ENCODE peak calls at places on chromosomes 11 and 22, in eight cellular contexts. I, J, Z, L, Q, Y, D and P are unnamed samples.

GRCh38 chr22:30829901-30830550 is 135.4 kb downstream of the OSBP2 start:
- DNase-seq in I (no peak), J (no peak), Z (peak), L (peak), Q (no peak), Y (no peak), D (no peak), P (no peak)

GRCh38 chr22:44842417-44842816 is 90.0 kb downstream of the ARHGAP8 start:
- DNase-seq in I (no peak), J (no peak), Z (no peak), L (no peak), Q (no peak), Y (no peak), D (no peak), P (no peak)

GRCh38 chr22:38733329-38734202 is 22.2 kb downstream of the SUN2 start:
- DNase-seq in I (peak), J (no peak), Z (peak), L (no peak), Q (peak), Y (no peak), D (peak), P (no peak)

GRCh38 chr11:20511982-20512381 is 87.4 kb upstream of the SLC6A5 start:
- DNase-seq in I (no peak), J (no peak), Z (no peak), L (no peak), Q (no peak), Y (no peak), D (no peak), P (no peak)

GRCh38 chr11:34655335-34656008 is 34.6 kb downstream of the EHF start:
- DNase-seq in I (no peak), J (no peak), Z (peak), L (no peak), Q (no peak), Y (no peak), D (no peak), P (no peak)

GRCh38 chr11:121829159-121829643 is 286.8 kb downstream of the BLID start:
- DNase-seq in I (no peak), J (no peak), Z (peak), L (peak), Q (no peak), Y (no peak), D (no peak), P (no peak)

GRCh38 chr11:119295178-119295577 is 21.8 kb downstream of the MCAM start:
- DNase-seq in I (no peak), J (no peak), Z (peak), L (no peak), Q (no peak), Y (no peak), D (no peak), P (no peak)

GRCh38 chr22:43147821-43148220 is 3.5 kb upstream of the TSPO start:
- DNase-seq in I (no peak), J (no peak), Z (no peak), L (no peak), Q (no peak), Y (no peak), D (no peak), P (no peak)

GRCh38 chr11:81987829-81988472 is 745.7 kb downstream of the FAM181B start:
- DNase-seq in I (no peak), J (no peak), Z (peak), L (no peak), Q (peak), Y (no peak), D (no peak), P (no peak)

GRCh38 chr22:39349967-39350802 is at the start of gene SYNGR1:
- DNase-seq in I (no peak), J (no peak), Z (no peak), L (no peak), Q (peak), Y (peak), D (no peak), P (no peak)

GRCh38 chr11:19447150-19447566 is 206.4 kb upstream of the E2F8 start:
- DNase-seq in I (no peak), J (no peak), Z (no peak), L (no peak), Q (no peak), Y (no peak), D (no peak), P (no peak)

GRCh38 chr22:30609260-30610185 is 2.5 kb downstream of the TCN2 start:
- DNase-seq in I (no peak), J (no peak), Z (peak), L (no peak), Q (peak), Y (no peak), D (no peak), P (no peak)

GRCh38 chr11:61866231-61866957 is 25.0 kb downstream of the FADS3 start:
- DNase-seq in I (no peak), J (no peak), Z (no peak), L (no peak), Q (no peak), Y (no peak), D (no peak), P (no peak)

GRCh38 chr11:73931951-73932350 is 18.9 kb upstream of the DNAJB13 start:
- DNase-seq in I (no peak), J (no peak), Z (no peak), L (no peak), Q (no peak), Y (no peak), D (no peak), P (no peak)

GRCh38 chr11:108997826-108998225 is 333.0 kb downstream of the DDX10 start:
- DNase-seq in I (no peak), J (no peak), Z (no peak), L (no peak), Q (no peak), Y (no peak), D (no peak), P (no peak)

GRCh38 chr11:45097721-45098493 is 48.5 kb upstream of the PRDM11 start:
- DNase-seq in I (no peak), J (peak), Z (peak), L (no peak), Q (peak), Y (peak), D (no peak), P (no peak)

GRCh38 chr22:24066872-24067271 is 55.8 kb downstream of the CABIN1 start:
- DNase-seq in I (no peak), J (no peak), Z (no peak), L (no peak), Q (no peak), Y (no peak), D (no peak), P (no peak)

GRCh38 chr11:5282652-5283051 is 12.9 kb upstream of the HBE1 start:
- DNase-seq in I (no peak), J (no peak), Z (no peak), L (no peak), Q (no peak), Y (no peak), D (no peak), P (no peak)

GRCh38 chr11:61092280-61092766 is 10.0 kb upstream of the CD5 start:
- DNase-seq in I (no peak), J (no peak), Z (no peak), L (no peak), Q (peak), Y (no peak), D (no peak), P (no peak)

GRCh38 chr22:36457688-36458450 is 23.6 kb downstream of the TXN2 start:
- DNase-seq in I (no peak), J (no peak), Z (peak), L (no peak), Q (peak), Y (no peak), D (no peak), P (no peak)

GRCh38 chr11:112751312-112751711 is 209.9 kb upstream of the NCAM1 start:
- DNase-seq in I (no peak), J (no peak), Z (no peak), L (no peak), Q (no peak), Y (no peak), D (no peak), P (no peak)

GRCh38 chr22:34804588-34804987 is 261.4 kb upstream of the ISX start:
- DNase-seq in I (no peak), J (no peak), Z (no peak), L (no peak), Q (no peak), Y (no peak), D (no peak), P (no peak)

GRCh38 chr11:31815743-31816466 is 4.8 kb upstream of the PAX6 start:
- DNase-seq in I (no peak), J (no peak), Z (no peak), L (no peak), Q (no peak), Y (no peak), D (no peak), P (no peak)

GRCh38 chr22:29260031-29260560 is 7.7 kb downstream of the RHBDD3 start:
- DNase-seq in I (no peak), J (no peak), Z (no peak), L (no peak), Q (no peak), Y (no peak), D (no peak), P (no peak)

GRCh38 chr11:61134801-61135257 is 26.4 kb downstream of the VPS37C start:
- DNase-seq in I (no peak), J (no peak), Z (no peak), L (no peak), Q (no peak), Y (no peak), D (no peak), P (no peak)

GRCh38 chr11:2797741-2798361 is 87.7 kb downstream of the CDKN1C start:
- DNase-seq in I (no peak), J (no peak), Z (no peak), L (no peak), Q (no peak), Y (no peak), D (no peak), P (no peak)

GRCh38 chr22:49517211-49517610 is 310.5 kb downstream of the BRD1 start:
- DNase-seq in I (no peak), J (no peak), Z (no peak), L (no peak), Q (no peak), Y (no peak), D (no peak), P (no peak)

GRCh38 chr22:36192601-36193000 is 9.0 kb downstream of the APOL4 start:
- DNase-seq in I (no peak), J (no peak), Z (no peak), L (no peak), Q (no peak), Y (no peak), D (no peak), P (no peak)

GRCh38 chr22:46246178-46246577 is 3.9 kb downstream of the CDPF1 start:
- DNase-seq in I (no peak), J (no peak), Z (no peak), L (no peak), Q (no peak), Y (no peak), D (no peak), P (no peak)

GRCh38 chr11:65506770-65507485 is 8.1 kb downstream of the MALAT1 start:
- DNase-seq in I (no peak), J (no peak), Z (peak), L (peak), Q (no peak), Y (peak), D (no peak), P (no peak)

DNA sequence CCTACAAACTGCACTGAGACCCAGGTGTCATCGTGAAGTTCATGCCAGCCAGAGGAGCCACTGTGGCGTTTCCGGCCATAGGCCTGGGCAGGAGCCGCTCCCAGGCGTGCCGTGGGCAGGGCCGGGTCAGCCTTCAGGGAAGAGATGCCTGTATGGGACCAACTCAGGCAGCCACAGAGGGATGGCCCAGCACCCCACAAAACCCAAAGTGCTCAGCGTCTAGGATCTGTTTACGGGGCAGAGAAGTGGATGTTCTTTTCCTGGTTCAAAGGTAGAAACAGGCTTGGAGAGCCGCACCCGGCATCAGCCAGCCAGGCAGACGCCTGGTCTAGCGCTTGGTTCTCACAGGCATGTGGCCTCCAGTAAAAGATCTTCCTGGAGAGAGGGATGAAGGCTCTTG is 8.4 kb upstream of the BID start:
- DNase-seq in I (no peak), J (no peak), Z (no peak), L (no peak), Q (no peak), Y (no peak), D (no peak), P (no peak)
- H3K27ac ChIP-seq in I (no peak), J (no peak), Z (no peak), L (no peak), Q (no peak), Y (no peak), D (no peak), P (no peak)

GRCh38 chr22:37503850-37504249 is 15.4 kb downstream of the CARD10 start:
- DNase-seq in I (no peak), J (no peak), Z (no peak), L (no peak), Q (no peak), Y (no peak), D (no peak), P (no peak)
- H3K27ac ChIP-seq in I (no peak), J (no peak), Z (no peak), L (no peak), Q (peak), Y (no peak), D (peak), P (peak)

GRCh38 chr11:1746956-1747752 is 3.2 kb downstream of the IFITM10 start:
- DNase-seq in I (no peak), J (no peak), Z (no peak), L (no peak), Q (no peak), Y (no peak), D (no peak), P (no peak)
- H3K27ac ChIP-seq in I (no peak), J (no peak), Z (no peak), L (no peak), Q (no peak), Y (no peak), D (peak), P (no peak)

GRCh38 chr11:111414267-111414931 is 35.3 kb upstream of the POU2AF1 start:
- DNase-seq in I (no peak), J (no peak), Z (no peak), L (no peak), Q (no peak), Y (no peak), D (no peak), P (no peak)

GRCh38 chr11:111413849-111414248 is 34.8 kb upstream of the POU2AF1 start:
- DNase-seq in I (no peak), J (no peak), Z (no peak), L (no peak), Q (no peak), Y (no peak), D (no peak), P (no peak)

GRCh38 chr11:111411456-111411855 is 32.4 kb upstream of the POU2AF1 start:
- DNase-seq in I (no peak), J (no peak), Z (no peak), L (no peak), Q (no peak), Y (no peak), D (no peak), P (no peak)

GRCh38 chr11:111410951-111411350 is 31.9 kb upstream of the POU2AF1 start:
- DNase-seq in I (no peak), J (no peak), Z (no peak), L (no peak), Q (no peak), Y (no peak), D (no peak), P (no peak)

GRCh38 chr11:111412293-111412692 is 33.2 kb upstream of the POU2AF1 start:
- DNase-seq in I (no peak), J (no peak), Z (no peak), L (no peak), Q (no peak), Y (no peak), D (no peak), P (no peak)
- H3K27ac ChIP-seq in I (no peak), J (no peak), Z (no peak), L (no peak), Q (no peak), Y (no peak), D (no peak), P (no peak)

GRCh38 chr11:46543564-46543963 is 50.3 kb downstream of the AMBRA1 start:
- DNase-seq in I (no peak), J (no peak), Z (no peak), L (no peak), Q (no peak), Y (no peak), D (no peak), P (no peak)

GRCh38 chr11:46551261-46551660 is 42.6 kb downstream of the AMBRA1 start:
- DNase-seq in I (no peak), J (no peak), Z (no peak), L (no peak), Q (no peak), Y (no peak), D (no peak), P (no peak)

GRCh38 chr11:46541593-46542371 is 52.0 kb downstream of the AMBRA1 start:
- DNase-seq in I (no peak), J (no peak), Z (no peak), L (no peak), Q (no peak), Y (no peak), D (no peak), P (no peak)

GRCh38 chr11:46547579-46547978 is 46.2 kb downstream of the AMBRA1 start:
- DNase-seq in I (no peak), J (no peak), Z (no peak), L (no peak), Q (no peak), Y (no peak), D (no peak), P (no peak)
- H3K27ac ChIP-seq in I (no peak), J (no peak), Z (no peak), L (no peak), Q (no peak), Y (no peak), D (no peak), P (no peak)

GRCh38 chr22:21942939-21943338 is 9.7 kb downstream of the PPM1F start:
- DNase-seq in I (no peak), J (no peak), Z (peak), L (no peak), Q (no peak), Y (no peak), D (no peak), P (no peak)
- H3K27ac ChIP-seq in I (no peak), J (no peak), Z (peak), L (peak), Q (peak), Y (no peak), D (peak), P (peak)

DNA sequence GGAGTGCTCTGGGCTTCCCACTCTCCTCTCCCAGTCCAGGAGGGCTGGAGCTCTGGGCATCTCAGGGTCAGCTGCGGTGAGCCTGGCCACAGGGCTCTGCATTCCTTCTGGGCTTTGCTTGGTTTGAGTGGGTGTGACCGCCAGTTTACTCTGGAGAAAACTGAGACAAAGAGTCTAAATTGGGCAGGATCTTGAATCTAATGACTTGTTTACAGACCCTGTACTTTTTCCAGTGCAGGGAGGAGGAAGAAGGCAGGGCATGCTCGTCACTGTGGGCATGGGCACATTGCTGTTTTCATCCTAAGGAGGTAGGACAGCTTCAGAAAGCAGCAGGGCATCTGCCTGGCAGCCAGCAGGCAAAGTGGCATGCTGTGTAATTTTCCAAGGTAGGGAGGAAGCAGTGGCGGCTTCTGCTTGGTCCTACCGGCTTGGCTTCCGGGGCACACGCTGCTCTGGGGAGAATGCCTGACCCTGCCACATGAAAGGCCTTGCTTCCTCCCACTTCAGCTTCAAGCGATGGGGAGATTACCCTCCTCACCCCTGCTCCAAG is 22.9 kb downstream of the FLI1 start:
- DNase-seq in I (peak), J (no peak), Z (peak), L (no peak), Q (no peak), Y (no peak), D (no peak), P (no peak)
- H3K27ac ChIP-seq in I (no peak), J (no peak), Z (peak), L (no peak), Q (peak), Y (no peak), D (peak), P (peak)

GRCh38 chr11:120386774-120387371 is 50.7 kb downstream of the ARHGEF12 start:
- DNase-seq in I (no peak), J (no peak), Z (no peak), L (no peak), Q (no peak), Y (no peak), D (no peak), P (no peak)

GRCh38 chr11:120386318-120386717 is 50.1 kb downstream of the ARHGEF12 start:
- DNase-seq in I (no peak), J (no peak), Z (no peak), L (no peak), Q (no peak), Y (no peak), D (no peak), P (no peak)

GRCh38 chr11:120385110-120385509 is 48.9 kb downstream of the ARHGEF12 start:
- DNase-seq in I (no peak), J (no peak), Z (peak), L (no peak), Q (no peak), Y (no peak), D (no peak), P (no peak)

GRCh38 chr11:120384476-120384875 is 48.3 kb downstream of the ARHGEF12 start:
- DNase-seq in I (no peak), J (no peak), Z (no peak), L (no peak), Q (no peak), Y (no peak), D (no peak), P (no peak)

DNA sequence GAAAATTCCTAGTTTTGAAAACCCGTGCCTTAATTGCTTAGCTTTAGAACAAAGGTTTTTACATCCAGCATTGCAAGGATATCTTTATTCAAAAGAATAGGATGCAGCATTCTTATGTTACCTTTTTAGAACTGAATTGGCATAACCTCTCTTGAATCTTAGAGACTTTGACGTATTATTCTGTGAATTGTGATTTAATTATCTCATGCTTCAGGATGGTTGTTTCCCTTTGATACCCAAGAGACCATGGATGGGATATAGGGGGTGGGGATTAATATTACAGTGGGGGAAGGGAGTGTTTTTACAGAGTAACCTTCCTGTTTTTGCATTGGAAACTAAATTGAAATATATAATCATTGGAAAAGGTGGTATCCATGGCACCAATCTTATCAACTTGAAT is 49.5 kb downstream of the ARHGEF12 start:
- DNase-seq in I (no peak), J (no peak), Z (no peak), L (no peak), Q (no peak), Y (no peak), D (no peak), P (no peak)
- H3K27ac ChIP-seq in I (no peak), J (no peak), Z (no peak), L (no peak), Q (peak), Y (no peak), D (no peak), P (no peak)

GRCh38 chr11:69050592-69051380 is 2.1 kb downstream of the TPCN2 start:
- DNase-seq in I (no peak), J (no peak), Z (no peak), L (no peak), Q (no peak), Y (no peak), D (no peak), P (no peak)
- H3K27ac ChIP-seq in I (no peak), J (no peak), Z (no peak), L (no peak), Q (peak), Y (no peak), D (peak), P (peak)